ENCODE peak calls at places on chromosomes 4 and X, in five cellular contexts. J is IMR-90, O is lower lobe of right lung, E is SK-N-SH, P is PC-3. S is an unnamed sample.

GRCh38 chrX:45472968-45473367 is 272.3 kb upstream of the DIPK2B start:
- DNase-seq in J (peak; percentile 68), O (no peak), P (peak; percentile 88), E (no peak), S (no peak)

GRCh38 chr4:180057198-180057821 is 2185.9 kb upstream of the TENM3 start:
- DNase-seq in O (no peak), J (no peak), E (peak; percentile 18), P (no peak), S (no peak)

GRCh38 chrX:4674028-4674782 is 960.8 kb upstream of the PRKX start:
- DNase-seq in J (no peak), O (no peak), E (no peak), P (peak; percentile 84), S (no peak)

GRCh38 chr4:7771541-7772507 is 167.8 kb downstream of the AFAP1 start:
- DNase-seq in O (no peak), E (peak; percentile 62), J (no peak), P (no peak), S (no peak)

GRCh38 chr4:159144112-159144694 is 41.3 kb downstream of the RAPGEF2 start:
- DNase-seq in E (no peak), J (no peak), P (no peak), O (no peak), S (no peak)

GRCh38 chr4:3481113-3481531 is 18.0 kb downstream of the DOK7 start:
- DNase-seq in J (no peak), E (no peak), O (no peak), P (no peak), S (no peak)

GRCh38 chrX:101595739-101596419 is 21.9 kb downstream of the ARMCX6 start:
- DNase-seq in O (no peak), J (peak; percentile 75), P (peak; percentile 70), E (peak; percentile 52), S (peak; percentile 32)

GRCh38 chr4:55635760-55636621 is at the start of gene NMU:
- DNase-seq in P (peak; percentile 79), J (no peak), E (peak; percentile 87), O (peak; percentile 78), S (peak; percentile 36)

GRCh38 chr4:178215754-178216153 is 773.5 kb upstream of the AGA start:
- DNase-seq in P (no peak), O (no peak), J (no peak), E (no peak), S (no peak)

GRCh38 chrX:154505726-154506125 is 10.3 kb downstream of the FAM3A start:
- DNase-seq in J (peak; percentile 62), E (no peak), P (peak; percentile 76), O (no peak), S (no peak)

GRCh38 chr4:1405636-1406415 is 416 bp downstream of the NKX1-1 start:
- DNase-seq in E (peak; percentile 58), P (no peak), O (peak; percentile 24), J (no peak), S (no peak)

GRCh38 chr4:152640058-152640921 is 39.5 kb downstream of the TMEM154 start:
- DNase-seq in E (peak; percentile 42), P (peak; percentile 61), O (no peak), J (peak; percentile 28), S (peak; percentile 64)
- TF ChIP-seq CTCF in E (peak; percentile 79), P (peak; percentile 71), O (peak; percentile 57), J (peak; percentile 68), S (peak; percentile 46)

DNA sequence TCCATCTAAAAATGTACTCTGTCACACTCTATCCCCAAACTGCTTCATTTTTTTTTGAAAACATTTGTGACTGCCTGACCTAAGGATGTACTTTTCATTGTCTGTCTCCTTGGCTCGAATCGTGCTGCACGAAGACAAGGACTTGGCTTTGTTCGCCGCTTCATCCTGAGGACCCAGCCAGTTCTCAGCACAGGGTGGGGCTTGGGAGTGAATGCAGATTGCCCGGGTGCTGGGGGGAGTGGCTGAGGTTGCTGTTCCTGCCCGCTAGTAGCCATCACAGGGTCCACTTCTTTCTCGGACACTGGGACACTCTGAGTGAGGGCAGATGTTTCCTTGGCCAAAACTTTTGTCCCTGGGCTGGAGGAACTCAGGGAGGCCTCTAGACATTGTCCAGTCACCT is 70.1 kb upstream of the CLCN4 start:
- DNase-seq in P (no peak), E (no peak), J (no peak), O (no peak), S (no peak)
- H3K4me3 ChIP-seq in P (no peak overlapping the region), E (no peak overlapping the region), J (no peak overlapping the region), O (no peak overlapping the region), S (no peak overlapping the region)

DNA sequence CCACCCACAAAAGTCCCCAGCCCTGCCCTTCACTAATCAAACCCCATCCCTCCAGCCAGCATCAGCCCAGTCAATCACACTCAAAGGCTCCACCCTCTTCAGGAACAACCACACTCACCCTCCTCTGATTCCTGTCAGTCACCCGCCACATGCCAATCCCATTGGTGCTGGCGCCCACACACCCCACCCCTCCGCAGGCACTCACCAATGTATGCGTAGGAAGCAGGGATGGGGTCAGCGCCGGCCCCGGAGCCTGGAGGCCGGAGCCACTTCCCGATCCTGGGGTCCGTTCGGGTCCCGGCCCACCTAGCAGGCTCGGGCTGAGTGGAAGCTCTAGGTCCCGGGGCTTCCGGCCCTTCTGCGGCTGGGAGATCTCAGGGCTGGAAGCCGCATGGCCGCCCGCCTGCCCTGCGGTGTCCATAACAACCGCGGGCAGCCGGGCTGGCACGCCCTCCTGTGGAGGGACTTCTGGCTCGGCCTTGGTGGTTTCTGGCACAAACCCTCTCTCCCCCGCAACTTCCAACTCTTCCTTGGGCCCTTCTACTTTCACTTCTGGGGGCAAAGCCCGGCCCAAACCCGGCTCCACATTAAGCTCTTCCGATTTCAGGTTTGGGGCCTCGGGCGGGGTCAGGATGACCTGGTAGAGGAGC is 7.9 kb upstream of the CFP start:
- DNase-seq in O (peak; percentile 83), J (no peak), P (no peak), E (no peak), S (no peak)
- TF ChIP-seq CTCF in O (no peak), J (no peak), P (no peak), E (no peak), S (no peak)

DNA sequence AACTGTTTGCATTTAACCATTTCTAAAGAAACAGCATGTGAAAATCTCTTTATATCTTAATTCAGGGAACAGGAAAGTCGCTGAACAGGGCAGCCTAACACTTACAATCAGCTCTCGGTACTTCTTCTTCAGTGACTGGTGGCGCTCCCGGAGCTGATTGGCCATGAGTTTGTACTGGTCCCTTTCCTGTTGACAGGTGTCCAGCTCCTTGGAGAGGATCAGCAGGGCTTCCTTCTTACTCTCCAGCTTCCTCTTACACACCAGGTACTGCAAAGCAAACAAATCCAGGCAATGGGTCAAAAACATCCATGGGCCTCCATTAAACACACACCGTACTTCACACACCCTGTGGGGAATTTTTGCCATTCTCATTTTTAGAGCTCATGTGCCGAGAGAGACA is 36.4 kb downstream of the CCDC149 start:
- DNase-seq in J (no peak), P (no peak), E (no peak), O (no peak), S (peak; percentile 92)
- H3K4me3 ChIP-seq in J (no peak overlapping the region), P (no peak overlapping the region), E (no peak overlapping the region), O (no peak overlapping the region), S (no peak overlapping the region)

DNA sequence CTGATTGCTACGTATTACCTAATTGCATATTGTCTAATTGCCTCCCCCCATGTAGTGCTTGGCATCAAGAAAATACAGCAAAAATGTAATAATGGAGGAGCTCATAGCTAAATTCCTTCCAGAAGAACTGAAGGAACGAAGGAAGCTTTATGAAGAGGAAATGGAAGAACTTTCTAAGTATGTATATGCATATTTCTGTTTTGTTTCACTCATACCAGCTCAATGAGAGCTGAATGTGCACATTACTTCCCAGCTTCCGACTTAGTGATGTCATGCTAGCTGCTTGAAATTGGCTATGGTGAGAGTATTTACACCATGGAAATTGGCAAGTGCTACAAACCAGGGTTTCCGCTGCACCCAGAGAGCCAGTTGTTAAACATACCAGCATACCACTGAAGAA is 34.7 kb downstream of the LONRF3 start:
- DNase-seq in E (no peak), P (no peak), O (no peak), J (no peak), S (no peak)
- TF ChIP-seq CTCF in E (no peak), P (no peak), O (no peak), J (no peak), S (no peak)

DNA sequence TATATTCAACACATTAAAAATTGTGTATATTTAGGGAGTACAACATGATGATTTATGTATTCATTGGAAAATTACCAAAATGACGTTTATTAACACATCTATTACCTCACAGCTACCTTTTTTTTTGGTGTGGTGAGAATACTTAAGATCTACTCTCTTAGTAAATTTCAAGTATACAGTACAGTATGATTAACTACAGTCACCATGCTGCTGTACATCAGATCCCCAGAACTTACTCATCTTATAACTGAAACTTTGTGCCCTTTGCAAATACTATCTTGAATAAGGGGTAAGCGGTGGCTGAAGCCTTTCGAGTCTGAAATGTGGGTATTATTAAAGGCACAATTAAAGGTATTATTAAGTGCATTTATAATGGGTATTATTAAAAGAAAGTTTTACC is 976 bp downstream of the PHKA1 start:
- DNase-seq in O (no peak), J (no peak), E (no peak), P (peak; percentile 8), S (no peak)
- H3K4me3 ChIP-seq in O (peak overlapping the region; percentile 54), J (no peak overlapping the region), E (peak overlapping the region; percentile 42), P (peak overlapping the region; percentile 71), S (peak overlapping the region; percentile 56)

GRCh38 chr4:24884925-24885324 is 27.9 kb downstream of the CCDC149 start:
- DNase-seq in P (no peak), E (no peak), O (no peak), J (no peak), S (no peak)
- TF ChIP-seq CTCF in P (no peak), E (no peak), O (no peak), J (no peak), S (no peak)

GRCh38 chrX:53715336-53715924 is 28.9 kb upstream of the HUWE1 start:
- DNase-seq in J (no peak), E (no peak), P (peak; percentile 51), O (no peak), S (no peak)
- H3K4me3 ChIP-seq in J (no peak overlapping the region), E (no peak overlapping the region), P (peak overlapping the region; percentile 26), O (no peak overlapping the region), S (no peak overlapping the region)

GRCh38 chr4:105061720-105062119 is 85.0 kb upstream of the TET2 start:
- DNase-seq in P (peak; percentile 31), J (no peak), O (no peak), E (no peak), S (peak; percentile 54)
- TF ChIP-seq CTCF in P (no peak), J (no peak), O (no peak), E (no peak), S (no peak)